ENCODE peak calls at places on chromosomes 4 and X, in five cellular contexts. J, F, U, P and C are unnamed samples.
A peak's percentile ranks its signal among the peaks of the same experiment; 100 is the strongest.

GRCh38 chr4:176833416-176833815 is 40.7 kb upstream of the VEGFC start:
- DNase-seq in J (no peak), P (no peak), F (no peak), U (no peak), C (no peak)

GRCh38 chr4:141406237-141406636 is 185.5 kb downstream of the ZNF330 start:
- DNase-seq in U (no peak), P (no peak), F (no peak), J (no peak), C (no peak)

GRCh38 chrX:41326431-41326830 is 7.5 kb upstream of the DDX3X start:
- DNase-seq in J (no peak), F (no peak), U (no peak), P (no peak), C (no peak)

GRCh38 chr4:23773884-23774636 is 115.8 kb downstream of the PPARGC1A start:
- DNase-seq in P (no peak), U (no peak), F (no peak), J (no peak), C (no peak)

GRCh38 chr4:39616651-39617050 is 22.0 kb downstream of the SMIM14 start:
- DNase-seq in F (no peak), J (no peak), P (no peak), U (no peak), C (no peak)

GRCh38 chr4:152485726-152486276 is 50.1 kb downstream of the FBXW7 start:
- DNase-seq in J (peak; percentile 45), P (no peak), U (no peak), F (peak; percentile 94), C (no peak)

GRCh38 chrX:7120578-7121219 is 26.8 kb upstream of the STS start:
- DNase-seq in U (no peak), J (no peak), F (peak; percentile 58), P (no peak), C (no peak)

GRCh38 chr4:89196056-89196674 is 84.8 kb downstream of the TIGD2 start:
- DNase-seq in P (no peak), U (no peak), J (no peak), F (no peak), C (no peak)

GRCh38 chr4:72536443-72536842 is 32.6 kb downstream of the ADAMTS3 start:
- DNase-seq in P (no peak), U (no peak), J (no peak), F (no peak), C (no peak)

GRCh38 chrX:9302400-9302799 is 162.5 kb upstream of the TBL1X start:
- DNase-seq in U (no peak), P (no peak), J (no peak), F (no peak), C (no peak)
- TF ChIP-seq CTCF in U (no peak), P (no peak), J (no peak), F (no peak), C (no peak)

GRCh38 chr4:189198624-189199023 is 742.0 kb upstream of the FRG1 start:
- DNase-seq in F (no peak), U (no peak), P (no peak), J (no peak), C (no peak)

GRCh38 chr4:189204616-189205015 is 736.1 kb upstream of the FRG1 start:
- DNase-seq in U (no peak), F (no peak), J (no peak), P (no peak), C (no peak)

GRCh38 chr4:189200346-189200745 is 740.3 kb upstream of the FRG1 start:
- DNase-seq in P (no peak), F (no peak), U (no peak), J (no peak), C (no peak)

GRCh38 chr4:189202869-189203271 is 737.8 kb upstream of the FRG1 start:
- DNase-seq in U (no peak), J (no peak), F (peak; percentile 89), P (no peak), C (no peak)

GRCh38 chr4:189202182-189202868 is 738.3 kb upstream of the FRG1 start:
- DNase-seq in P (peak; percentile 58), F (peak; percentile 92), J (peak; percentile 38), U (peak; percentile 66), C (no peak)
- TF ChIP-seq CTCF in P (peak; percentile 65), F (peak; percentile 95), J (peak; percentile 82), U (peak; percentile 73), C (no peak)

DNA sequence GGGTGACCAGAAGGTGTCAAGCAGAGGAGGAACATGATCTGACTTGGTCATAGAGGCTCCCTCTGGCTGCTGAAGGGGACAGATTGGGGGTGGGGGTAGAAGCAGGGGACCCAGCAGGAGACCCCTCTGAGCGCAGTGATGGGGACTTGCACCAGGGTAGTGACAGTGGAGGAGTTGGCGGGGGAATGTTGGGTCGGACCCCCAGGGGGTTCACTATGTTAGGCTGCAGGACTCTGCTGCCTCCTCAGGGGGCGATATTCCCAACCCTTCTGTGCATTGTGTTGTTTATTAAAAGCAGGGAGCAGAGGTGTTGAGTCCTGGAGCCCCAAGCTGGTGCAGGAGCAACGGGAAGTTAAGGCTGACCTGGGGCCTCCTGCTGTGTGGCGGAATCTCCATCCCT is 8.8 kb downstream of the WDR13 start:
- DNase-seq in P (no peak), U (no peak), J (no peak), F (no peak), C (no peak)
- TF ChIP-seq CTCF in P (no peak), U (no peak), J (no peak), F (no peak), C (no peak)

DNA sequence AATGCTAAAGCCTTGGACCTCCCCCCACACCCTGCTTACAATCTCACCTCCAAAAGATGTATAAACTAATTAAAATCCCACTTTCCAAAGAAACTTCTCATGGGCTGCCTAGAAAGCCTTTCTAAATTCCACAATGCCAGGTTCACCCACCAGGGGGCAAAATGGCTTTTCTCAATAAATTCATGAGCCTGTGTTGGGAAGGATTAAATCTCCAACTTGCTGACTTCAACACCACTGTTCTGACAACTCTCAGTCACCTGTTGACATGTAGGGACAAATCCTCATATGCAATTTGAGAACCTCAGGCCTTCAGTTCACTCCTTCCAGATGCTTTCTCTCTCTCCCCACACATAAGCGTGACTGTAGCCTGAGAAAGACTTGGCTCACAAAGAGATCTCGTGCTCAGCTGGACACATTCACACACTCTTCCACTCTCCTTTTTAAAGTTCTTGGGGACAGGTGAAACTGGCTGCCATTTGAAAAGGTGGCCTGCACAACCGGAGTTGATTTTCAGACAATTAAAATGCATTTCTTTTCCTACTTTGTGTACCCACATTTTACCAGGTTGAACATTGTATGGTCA is 88.6 kb upstream of the PRPS2 start:
- DNase-seq in F (no peak), P (no peak), U (no peak), J (peak; percentile 19), C (no peak)
- TF ChIP-seq CTCF in F (peak; percentile 18), P (no peak), U (no peak), J (peak; percentile 24), C (no peak)

GRCh38 chrX:29090811-29091210 is 503.6 kb downstream of the IL1RAPL1 start:
- DNase-seq in F (peak; percentile 29), U (no peak), J (no peak), P (no peak), C (no peak)
- TF ChIP-seq CTCF in F (peak; percentile 45), U (no peak), J (no peak), P (no peak), C (no peak)